ENCODE peak calls at places on chromosomes 6 and 20, in eight cellular contexts. I is thoracic aorta, W is cardiac fibroblast, G is SK-N-MC, F is breast epithelium, S is GOT3, J is H9, H is lower leg skin. M is an unnamed sample.

GRCh38 chr20:3174442-3175263 is 1.3 kb upstream of the LZTS3 start:
- DNase-seq in F (no peak), W (no peak), J (no peak), S (no peak), G (peak; percentile 50), I (no peak), H (no peak), M (no peak)

GRCh38 chr20:8536219-8536618 is 404.2 kb downstream of the PLCB1 start:
- DNase-seq in S (no peak), F (no peak), J (no peak), G (no peak), I (no peak), W (no peak), H (no peak), M (no peak)

GRCh38 chr20:63100926-63101699 is 94.3 kb upstream of the BHLHE23 start:
- DNase-seq in S (no peak), H (no peak), I (no peak), W (no peak), J (peak; percentile 31), G (no peak), F (no peak), M (no peak)

GRCh38 chr6:157672726-157673412 is 150.2 kb upstream of the SNX9 start:
- DNase-seq in F (no peak), S (no peak), G (no peak), J (no peak), W (no peak), I (no peak), H (no peak), M (no peak)

GRCh38 chr6:38143191-38144154 is 323.9 kb downstream of the ZFAND3 start:
- DNase-seq in W (no peak), H (no peak), F (no peak), G (no peak), I (no peak), S (no peak), J (no peak), M (no peak)

GRCh38 chr20:45822863-45823262 is 4.2 kb downstream of the TNNC2 start:
- DNase-seq in H (no peak), F (no peak), G (no peak), J (no peak), I (no peak), W (no peak), S (no peak), M (no peak)

GRCh38 chr6:42405025-42405424 is 46.7 kb downstream of the TRERF1 start:
- DNase-seq in J (no peak), I (no peak), H (no peak), F (no peak), G (no peak), S (no peak), W (peak; percentile 51), M (no peak)

GRCh38 chr6:107517274-107517673 is 27.4 kb downstream of the SOBP start:
- DNase-seq in I (no peak), J (no peak), S (no peak), W (no peak), H (no peak), G (no peak), F (no peak), M (no peak)

GRCh38 chr20:39676857-39677351 is 714.8 kb downstream of the DHX35 start:
- DNase-seq in J (no peak), G (no peak), I (no peak), W (peak; percentile 1), H (no peak), S (no peak), F (peak; percentile 64), M (no peak)

GRCh38 chr20:49395659-49396058 is 86.8 kb downstream of the KCNB1 start:
- DNase-seq in W (no peak), S (no peak), J (no peak), H (no peak), G (no peak), F (no peak), I (no peak), M (no peak)

GRCh38 chr6:135231469-135231844 is 50.3 kb downstream of the MYB start:
- DNase-seq in F (no peak), W (peak; percentile 4), G (no peak), H (no peak), I (no peak), J (no peak), S (no peak), M (no peak)

GRCh38 chr6:12037803-12038202 is 25.7 kb downstream of the HIVEP1 start:
- DNase-seq in H (no peak), S (no peak), J (no peak), F (no peak), I (no peak), W (no peak), G (no peak), M (no peak)

GRCh38 chr6:35751594-35751993 is 14.8 kb downstream of the ARMC12 start:
- DNase-seq in G (no peak), I (no peak), H (no peak), W (no peak), S (no peak), J (no peak), F (no peak), M (no peak)

GRCh38 chr6:132131777-132132176 is 180.6 kb upstream of the CCN2 start:
- DNase-seq in H (peak; percentile 45), S (peak; percentile 27), J (no peak), F (no peak), G (no peak), I (peak; percentile 52), W (peak; percentile 99), M (no peak)

GRCh38 chr6:89372506-89372901 is 20.0 kb upstream of the UBE2J1 start:
- DNase-seq in I (no peak), H (no peak), S (no peak), W (no peak), J (no peak), G (no peak), F (no peak), M (no peak)

GRCh38 chr6:158818580-158819212 is 472 bp downstream of the EZR start:
- DNase-seq in I (no peak), G (no peak), J (peak; percentile 69), F (peak; percentile 38), W (peak; percentile 65), S (peak; percentile 37), H (peak; percentile 64), M (peak; percentile 36)

GRCh38 chr20:23106271-23106851 is 20.2 kb upstream of the CD93 start:
- DNase-seq in I (no peak), S (no peak), F (no peak), W (peak; percentile 45), H (no peak), J (no peak), G (no peak), M (no peak)

GRCh38 chr6:145963216-145964068 is 716 bp downstream of the SHPRH start:
- DNase-seq in G (no peak), J (no peak), H (peak; percentile 36), W (peak; percentile 54), F (peak; percentile 35), S (no peak), I (peak; percentile 2), M (peak; percentile 14)

GRCh38 chr6:61217714-61218113 is 1068.3 kb downstream of the KHDRBS2 start:
- DNase-seq in J (no peak), W (no peak), I (no peak), F (no peak), S (no peak), G (no peak), H (no peak), M (no peak)

GRCh38 chr6:169965239-169965638 is 213.8 kb downstream of the ERMARD start:
- DNase-seq in W (no peak), G (no peak), J (no peak), F (peak; percentile 4), H (no peak), S (no peak), I (no peak), M (no peak)

GRCh38 chr20:44089987-44090674 is 96.9 kb downstream of the JPH2 start:
- DNase-seq in F (no peak), I (no peak), J (no peak), W (peak; percentile 67), S (no peak), H (no peak), G (no peak), M (no peak)

GRCh38 chr6:129749749-129750120 is 39.8 kb upstream of the ARHGAP18 start:
- DNase-seq in W (peak; percentile 85), G (peak; percentile 88), S (no peak), F (no peak), J (no peak), H (no peak), I (no peak), M (no peak)

GRCh38 chr20:52405417-52405816 is 213.8 kb upstream of the ZFP64 start:
- DNase-seq in F (no peak), I (no peak), H (no peak), S (no peak), G (no peak), W (no peak), J (no peak), M (no peak)

GRCh38 chr6:119544325-119545150 is 195.0 kb upstream of the MAN1A1 start:
- DNase-seq in G (no peak), W (peak; percentile 10), S (no peak), H (no peak), J (no peak), F (no peak), I (no peak), M (no peak)

GRCh38 chr20:40073535-40074111 is 615.4 kb downstream of the MAFB start:
- DNase-seq in S (no peak), F (no peak), I (no peak), H (no peak), J (peak; percentile 86), G (peak; percentile 95), W (no peak), M (no peak)

GRCh38 chr6:56729719-56730118 is 87.0 kb upstream of the DST start:
- DNase-seq in W (peak; percentile 36), H (no peak), I (no peak), S (no peak), F (no peak), G (no peak), J (no peak), M (no peak)

GRCh38 chr20:40284611-40285010 is 404.4 kb downstream of the MAFB start:
- DNase-seq in S (no peak), W (no peak), G (no peak), H (no peak), I (no peak), J (no peak), F (no peak), M (no peak)

GRCh38 chr6:151154418-151154817 is 85.3 kb upstream of the AKAP12 start:
- DNase-seq in J (no peak), F (no peak), H (no peak), S (no peak), G (no peak), I (no peak), W (peak; percentile 52), M (no peak)

GRCh38 chr20:42886046-42886445 is 303.7 kb downstream of the PTPRT start:
- DNase-seq in S (no peak), J (no peak), I (no peak), H (no peak), W (no peak), G (no peak), F (no peak), M (no peak)

GRCh38 chr6:9272671-9273070 is 837.3 kb upstream of the SLC35B3 start:
- DNase-seq in S (no peak), I (no peak), H (no peak), F (no peak), W (no peak), G (no peak), J (no peak), M (no peak)

GRCh38 chr20:44586289-44586911 is 4.0 kb downstream of the PKIG start:
- DNase-seq in H (no peak), J (no peak), S (no peak), W (no peak), I (no peak), F (no peak), G (no peak), M (no peak)

GRCh38 chr20:21529863-21530262 is 16.0 kb upstream of the NKX2-2 start:
- DNase-seq in F (no peak), H (no peak), W (no peak), J (peak; percentile 21), I (no peak), S (no peak), G (no peak), M (no peak)

GRCh38 chr20:35226126-35226774 is at the start of gene MMP24:
- DNase-seq in W (no peak), H (no peak), I (no peak), J (peak; percentile 46), F (no peak), S (no peak), G (no peak), M (no peak)

GRCh38 chr6:43943781-43944250 is 173.8 kb downstream of the VEGFA start:
- DNase-seq in J (peak; percentile 28), H (no peak), W (no peak), F (no peak), G (no peak), I (no peak), S (no peak), M (no peak)